ENCODE peak calls at places on chromosomes 6 and 20, in five cellular contexts. One of them, this sample, is unnamed.

GRCh38 chr6:163529605-163530004 is 115.1 kb downstream of the QKI start:
- DNase-seq in effector CD8-positive, alpha-beta T cell: no peak
- DNase-seq in iPS-NIHi11: no peak
- DNase-seq in midbrain: no peak
- DNase-seq in mesothelial cell of epicardium: no peak
- DNase-seq in this sample: no peak

GRCh38 chr6:84460491-84460890 is 233.0 kb upstream of the CEP162 start:
- DNase-seq in effector CD8-positive, alpha-beta T cell: no peak
- DNase-seq in iPS-NIHi11: no peak
- DNase-seq in midbrain: no peak
- DNase-seq in mesothelial cell of epicardium: no peak
- DNase-seq in this sample: no peak

GRCh38 chr6:167564416-167565250 is 239.7 kb downstream of the TTLL2 start:
- DNase-seq in effector CD8-positive, alpha-beta T cell: no peak
- DNase-seq in iPS-NIHi11: peak
- DNase-seq in midbrain: no peak
- DNase-seq in mesothelial cell of epicardium: peak
- DNase-seq in this sample: peak

GRCh38 chr6:150813319-150813992 is 52.0 kb upstream of the MTHFD1L start:
- DNase-seq in effector CD8-positive, alpha-beta T cell: no peak
- DNase-seq in iPS-NIHi11: peak
- DNase-seq in midbrain: no peak
- DNase-seq in mesothelial cell of epicardium: no peak
- DNase-seq in this sample: no peak

GRCh38 chr6:163667372-163668060 is 253.0 kb downstream of the QKI start:
- DNase-seq in effector CD8-positive, alpha-beta T cell: no peak
- DNase-seq in iPS-NIHi11: no peak
- DNase-seq in midbrain: peak
- DNase-seq in mesothelial cell of epicardium: no peak
- DNase-seq in this sample: peak

GRCh38 chr6:159931112-159931511 is 37.8 kb upstream of the IGF2R start:
- DNase-seq in effector CD8-positive, alpha-beta T cell: no peak
- DNase-seq in iPS-NIHi11: no peak
- DNase-seq in midbrain: no peak
- DNase-seq in mesothelial cell of epicardium: no peak
- DNase-seq in this sample: no peak

GRCh38 chr20:6530254-6530653 is 237.2 kb upstream of the BMP2 start:
- DNase-seq in effector CD8-positive, alpha-beta T cell: no peak
- DNase-seq in iPS-NIHi11: no peak
- DNase-seq in midbrain: no peak
- DNase-seq in mesothelial cell of epicardium: no peak
- DNase-seq in this sample: no peak

GRCh38 chr6:105484238-105485161 is 81.6 kb upstream of the PREP start:
- DNase-seq in effector CD8-positive, alpha-beta T cell: no peak
- DNase-seq in iPS-NIHi11: peak
- DNase-seq in midbrain: peak
- DNase-seq in mesothelial cell of epicardium: no peak
- DNase-seq in this sample: no peak

GRCh38 chr6:131755597-131755996 is 44.8 kb upstream of the CTAGE9 start:
- DNase-seq in effector CD8-positive, alpha-beta T cell: no peak
- DNase-seq in iPS-NIHi11: no peak
- DNase-seq in midbrain: no peak
- DNase-seq in mesothelial cell of epicardium: no peak
- DNase-seq in this sample: no peak

GRCh38 chr6:38378801-38379200 is 260.9 kb downstream of the BTBD9 start:
- DNase-seq in effector CD8-positive, alpha-beta T cell: no peak
- DNase-seq in iPS-NIHi11: no peak
- DNase-seq in midbrain: no peak
- DNase-seq in mesothelial cell of epicardium: no peak
- DNase-seq in this sample: no peak